ENCODE peak calls at places on chromosomes 4 and X, in seven cellular contexts. Z, F, H, B, O, E and J are unnamed samples.

GRCh38 chr4:108783666-108784463 is 21.0 kb upstream of the ETNPPL start:
- DNase-seq in Z (no peak), F (no peak), H (peak), B (no peak), O (no peak), E (no peak), J (no peak)

GRCh38 chr4:4507923-4508322 is 33.9 kb downstream of the STX18 start:
- DNase-seq in Z (no peak), F (no peak), H (no peak), B (no peak), O (no peak), E (no peak), J (no peak)

GRCh38 chr4:182717788-182718583 is 199.2 kb downstream of the DCTD start:
- DNase-seq in Z (no peak), F (no peak), H (no peak), B (no peak), O (no peak), E (no peak), J (no peak)

GRCh38 chrX:29231800-29232199 is 644.6 kb downstream of the IL1RAPL1 start:
- DNase-seq in Z (no peak), F (no peak), H (no peak), B (no peak), O (no peak), E (no peak), J (no peak)

GRCh38 chr4:168587326-168588125 is 90.7 kb downstream of the PALLD start:
- DNase-seq in Z (no peak), F (no peak), H (peak), B (no peak), O (no peak), E (peak), J (no peak)

GRCh38 chr4:108483077-108483476 is 137.3 kb upstream of the RPL34 start:
- DNase-seq in Z (no peak), F (no peak), H (no peak), B (no peak), O (no peak), E (peak), J (no peak)

GRCh38 chr4:148053298-148054003 is 321.6 kb downstream of the ARHGAP10 start:
- DNase-seq in Z (no peak), F (no peak), H (no peak), B (no peak), O (no peak), E (no peak), J (no peak)

GRCh38 chr4:8123865-8124264 is 34.7 kb downstream of the ABLIM2 start:
- DNase-seq in Z (no peak), F (no peak), H (no peak), B (no peak), O (no peak), E (no peak), J (no peak)

GRCh38 chr4:118417325-118417724 is 64.5 kb upstream of the PRSS12 start:
- DNase-seq in Z (no peak), F (no peak), H (peak), B (peak), O (no peak), E (peak), J (no peak)

GRCh38 chr4:141721174-141721573 is 84.8 kb downstream of the IL15 start:
- DNase-seq in Z (no peak), F (no peak), H (no peak), B (no peak), O (no peak), E (no peak), J (no peak)

GRCh38 chr4:1410491-1411325 is 4.5 kb upstream of the NKX1-1 start:
- DNase-seq in Z (peak), F (peak), H (no peak), B (no peak), O (no peak), E (peak), J (peak)

GRCh38 chr4:3226944-3227343 is 22.0 kb upstream of the MSANTD1 start:
- DNase-seq in Z (no peak), F (peak), H (no peak), B (no peak), O (no peak), E (no peak), J (no peak)

GRCh38 chr4:164700471-164700870 is 53.5 kb upstream of the SMIM31 start:
- DNase-seq in Z (no peak), F (no peak), H (no peak), B (no peak), O (peak), E (no peak), J (no peak)

GRCh38 chr4:150960818-150961217 is 54.3 kb downstream of the LRBA start:
- DNase-seq in Z (no peak), F (no peak), H (peak), B (no peak), O (no peak), E (peak), J (no peak)

GRCh38 chr4:21469438-21470032 is 479.0 kb downstream of the KCNIP4 start:
- DNase-seq in Z (no peak), F (no peak), H (no peak), B (no peak), O (no peak), E (peak), J (no peak)

GRCh38 chr4:52982246-52982950 is 120.3 kb downstream of the RASL11B start:
- DNase-seq in Z (no peak), F (no peak), H (peak), B (peak), O (peak), E (peak), J (no peak)

GRCh38 chr4:82753725-82754410 is 44.7 kb downstream of the SCD5 start:
- DNase-seq in Z (no peak), F (no peak), H (no peak), B (no peak), O (no peak), E (peak), J (no peak)

GRCh38 chr4:70505152-70505748 is 13.1 kb upstream of the AMTN start:
- DNase-seq in Z (peak), F (peak), H (peak), B (peak), O (no peak), E (peak), J (peak)